ENCODE peak calls at places on chromosomes 3 and 15, in seven cellular contexts. One of them, this sample, is unnamed.

GRCh38 chr3:78825118-78825857 is 942.5 kb downstream of the ROBO1 start:
- DNase-seq in mesendoderm: no peak
- DNase-seq in H1: no peak
- DNase-seq in trophoblast cell: no peak
- DNase-seq in H9: no peak
- DNase-seq in IMR-90: no peak
- DNase-seq in mesenchymal stem cell: no peak
- DNase-seq in this sample: no peak

GRCh38 chr3:175274056-175274455 is 414.9 kb downstream of the NAALADL2 start:
- DNase-seq in mesendoderm: no peak
- DNase-seq in H1: no peak
- DNase-seq in trophoblast cell: no peak
- DNase-seq in H9: no peak
- DNase-seq in IMR-90: no peak
- DNase-seq in mesenchymal stem cell: no peak
- DNase-seq in this sample: no peak

GRCh38 chr3:171258316-171258715 is 201.9 kb downstream of the TNIK start:
- DNase-seq in mesendoderm: peak; percentile 52
- DNase-seq in H1: no peak
- DNase-seq in trophoblast cell: no peak
- DNase-seq in H9: no peak
- DNase-seq in IMR-90: no peak
- DNase-seq in mesenchymal stem cell: no peak
- DNase-seq in this sample: no peak

GRCh38 chr15:66072616-66073361 is 180.8 kb downstream of the MEGF11 start:
- DNase-seq in mesendoderm: peak; percentile 29
- DNase-seq in H1: no peak
- DNase-seq in trophoblast cell: no peak
- DNase-seq in H9: peak; percentile 41
- DNase-seq in IMR-90: no peak
- DNase-seq in mesenchymal stem cell: peak; percentile 9
- DNase-seq in this sample: no peak

GRCh38 chr3:188510366-188510765 is 356.4 kb downstream of the LPP start:
- DNase-seq in mesendoderm: no peak
- DNase-seq in H1: no peak
- DNase-seq in trophoblast cell: no peak
- DNase-seq in H9: no peak
- DNase-seq in IMR-90: peak; percentile 96
- DNase-seq in mesenchymal stem cell: peak; percentile 77
- DNase-seq in this sample: no peak

GRCh38 chr3:5058463-5058862 is 63.6 kb upstream of the ARL8B start:
- DNase-seq in mesendoderm: no peak
- DNase-seq in H1: no peak
- DNase-seq in trophoblast cell: no peak
- DNase-seq in H9: no peak
- DNase-seq in IMR-90: peak; percentile 40
- DNase-seq in mesenchymal stem cell: peak; percentile 41
- DNase-seq in this sample: no peak

GRCh38 chr3:8835385-8835784 is 66.0 kb upstream of the OXTR start:
- DNase-seq in mesendoderm: no peak
- DNase-seq in H1: no peak
- DNase-seq in trophoblast cell: peak; percentile 22
- DNase-seq in H9: no peak
- DNase-seq in IMR-90: no peak
- DNase-seq in mesenchymal stem cell: no peak
- DNase-seq in this sample: no peak

GRCh38 chr15:71051539-71051938 is 63.7 kb upstream of the THSD4 start:
- DNase-seq in mesendoderm: no peak
- DNase-seq in H1: no peak
- DNase-seq in trophoblast cell: no peak
- DNase-seq in H9: no peak
- DNase-seq in IMR-90: peak; percentile 94
- DNase-seq in mesenchymal stem cell: peak; percentile 52
- DNase-seq in this sample: no peak

GRCh38 chr3:173897631-173898030 is 500.1 kb downstream of the NLGN1 start:
- DNase-seq in mesendoderm: no peak
- DNase-seq in H1: no peak
- DNase-seq in trophoblast cell: no peak
- DNase-seq in H9: no peak
- DNase-seq in IMR-90: no peak
- DNase-seq in mesenchymal stem cell: no peak
- DNase-seq in this sample: no peak

GRCh38 chr3:15512173-15512572 is 9.3 kb downstream of the COLQ start:
- DNase-seq in mesendoderm: no peak
- DNase-seq in H1: no peak
- DNase-seq in trophoblast cell: peak; percentile 94
- DNase-seq in H9: no peak
- DNase-seq in IMR-90: peak; percentile 27
- DNase-seq in mesenchymal stem cell: peak; percentile 23
- DNase-seq in this sample: no peak

GRCh38 chr15:94230886-94231727 is at the start of gene MCTP2:
- DNase-seq in mesendoderm: peak; percentile 90
- DNase-seq in H1: peak; percentile 68
- DNase-seq in trophoblast cell: peak; percentile 93
- DNase-seq in H9: peak; percentile 92
- DNase-seq in IMR-90: peak; percentile 70
- DNase-seq in mesenchymal stem cell: peak; percentile 97
- DNase-seq in this sample: peak; percentile 47

GRCh38 chr15:72313881-72314280 is 6.1 kb downstream of the CELF6 start:
- DNase-seq in mesendoderm: no peak
- DNase-seq in H1: no peak
- DNase-seq in trophoblast cell: no peak
- DNase-seq in H9: no peak
- DNase-seq in IMR-90: no peak
- DNase-seq in mesenchymal stem cell: no peak
- DNase-seq in this sample: no peak

GRCh38 chr3:79032686-79033318 is 735.0 kb downstream of the ROBO1 start:
- DNase-seq in mesendoderm: peak; percentile 47
- DNase-seq in H1: no peak
- DNase-seq in trophoblast cell: peak; percentile 13
- DNase-seq in H9: no peak
- DNase-seq in IMR-90: peak; percentile 67
- DNase-seq in mesenchymal stem cell: peak; percentile 66
- DNase-seq in this sample: peak; percentile 54

GRCh38 chr3:87191641-87192040 is 35.5 kb upstream of the CHMP2B start:
- DNase-seq in mesendoderm: no peak
- DNase-seq in H1: no peak
- DNase-seq in trophoblast cell: no peak
- DNase-seq in H9: no peak
- DNase-seq in IMR-90: no peak
- DNase-seq in mesenchymal stem cell: no peak
- DNase-seq in this sample: no peak

GRCh38 chr15:70281811-70282307 is 184.1 kb upstream of the TLE3 start:
- DNase-seq in mesendoderm: no peak
- DNase-seq in H1: no peak
- DNase-seq in trophoblast cell: no peak
- DNase-seq in H9: no peak
- DNase-seq in IMR-90: peak; percentile 66
- DNase-seq in mesenchymal stem cell: peak; percentile 28
- DNase-seq in this sample: no peak

GRCh38 chr15:65226221-65226620 is 14.9 kb upstream of the CILP start:
- DNase-seq in mesendoderm: no peak
- DNase-seq in H1: no peak
- DNase-seq in trophoblast cell: no peak
- DNase-seq in H9: no peak
- DNase-seq in IMR-90: no peak
- DNase-seq in mesenchymal stem cell: no peak
- DNase-seq in this sample: no peak

GRCh38 chr3:35739964-35740527 is 100.7 kb downstream of the ARPP21 start:
- DNase-seq in mesendoderm: peak; percentile 60
- DNase-seq in H1: no peak
- DNase-seq in trophoblast cell: no peak
- DNase-seq in H9: no peak
- DNase-seq in IMR-90: no peak
- DNase-seq in mesenchymal stem cell: no peak
- DNase-seq in this sample: no peak

GRCh38 chr15:66936115-66936863 is 129.1 kb upstream of the SMAD3 start:
- DNase-seq in mesendoderm: no peak
- DNase-seq in H1: no peak
- DNase-seq in trophoblast cell: no peak
- DNase-seq in H9: no peak
- DNase-seq in IMR-90: peak; percentile 64
- DNase-seq in mesenchymal stem cell: peak; percentile 18
- DNase-seq in this sample: no peak

GRCh38 chr3:59940690-59941089 is 890.9 kb upstream of the CFAP20DC start:
- DNase-seq in mesendoderm: no peak
- DNase-seq in H1: no peak
- DNase-seq in trophoblast cell: no peak
- DNase-seq in H9: no peak
- DNase-seq in IMR-90: no peak
- DNase-seq in mesenchymal stem cell: no peak
- DNase-seq in this sample: no peak

GRCh38 chr15:59830873-59831272 is 141.8 kb upstream of the BNIP2 start:
- DNase-seq in mesendoderm: no peak
- DNase-seq in H1: no peak
- DNase-seq in trophoblast cell: no peak
- DNase-seq in H9: no peak
- DNase-seq in IMR-90: no peak
- DNase-seq in mesenchymal stem cell: no peak
- DNase-seq in this sample: no peak

GRCh38 chr3:59451041-59451763 is 401.4 kb upstream of the CFAP20DC start:
- DNase-seq in mesendoderm: peak; percentile 41
- DNase-seq in H1: no peak
- DNase-seq in trophoblast cell: no peak
- DNase-seq in H9: no peak
- DNase-seq in IMR-90: no peak
- DNase-seq in mesenchymal stem cell: peak; percentile 32
- DNase-seq in this sample: no peak

GRCh38 chr3:170419301-170420087 is 826 bp downstream of the CLDN11 start:
- DNase-seq in mesendoderm: peak; percentile 78
- DNase-seq in H1: no peak
- DNase-seq in trophoblast cell: peak; percentile 73
- DNase-seq in H9: peak; percentile 72
- DNase-seq in IMR-90: peak; percentile 41
- DNase-seq in mesenchymal stem cell: peak; percentile 60
- DNase-seq in this sample: no peak

DNA sequence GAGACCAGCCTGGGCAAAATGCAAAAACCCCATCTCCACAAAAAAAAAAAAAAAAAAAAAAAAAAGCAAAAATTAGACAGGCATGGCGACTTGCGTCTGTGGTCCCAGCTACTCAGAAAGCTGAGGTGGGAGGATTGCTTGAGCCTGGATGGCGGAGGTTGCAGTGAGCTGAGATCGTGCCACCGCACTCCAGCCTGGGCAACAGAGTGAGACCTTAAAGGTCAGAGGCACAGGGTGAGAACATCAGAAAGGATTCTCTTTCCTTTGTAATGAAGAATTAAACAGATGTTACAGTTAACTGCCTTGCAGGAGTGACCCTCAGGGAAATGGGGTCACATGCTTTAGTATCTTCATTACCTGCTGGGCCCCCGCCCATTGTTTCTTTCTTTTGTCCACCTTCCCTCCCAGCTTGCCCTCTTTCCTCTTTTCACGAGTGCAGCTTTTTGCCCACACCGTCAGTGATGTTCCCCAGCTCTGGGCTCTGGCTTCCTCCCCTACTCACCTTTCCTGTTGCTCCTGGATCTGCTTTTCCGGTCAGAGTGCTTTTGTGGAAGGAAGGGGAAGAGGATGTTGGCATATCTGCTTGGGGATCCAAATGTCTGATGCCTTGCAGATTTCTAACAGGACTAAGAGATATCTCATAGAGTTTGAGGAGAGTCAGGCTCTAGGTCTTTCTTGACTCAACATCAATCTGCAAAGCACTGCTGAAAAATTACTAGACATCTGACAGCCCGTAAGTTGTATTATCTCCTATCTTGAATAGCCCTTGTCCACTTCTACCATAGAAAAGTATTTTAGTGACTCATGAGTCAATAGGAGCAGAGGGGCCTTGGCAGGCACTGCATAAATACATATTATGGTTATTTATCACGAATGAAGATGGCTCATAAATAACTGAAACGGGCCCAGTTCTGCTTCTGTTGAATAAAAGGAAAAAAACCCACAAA is 35.6 kb upstream of the NDUFB4 start:
- DNase-seq in mesendoderm: no peak
- DNase-seq in H1: no peak
- DNase-seq in trophoblast cell: no peak
- DNase-seq in H9: peak; percentile 55
- DNase-seq in IMR-90: no peak
- DNase-seq in mesenchymal stem cell: no peak
- DNase-seq in this sample: no peak
- H3K18ac ChIP-seq in mesendoderm: no peak overlapping the region
- H3K18ac ChIP-seq in H1: no peak overlapping the region
- H3K18ac ChIP-seq in trophoblast cell: no peak overlapping the region
- H3K18ac ChIP-seq in H9: no peak overlapping the region
- H3K18ac ChIP-seq in IMR-90: no peak overlapping the region
- H3K18ac ChIP-seq in mesenchymal stem cell: peak overlapping the region; percentile 63
- H3K18ac ChIP-seq in this sample: no peak overlapping the region

GRCh38 chr3:141491929-141492328 is 5.1 kb downstream of the RASA2 start:
- DNase-seq in mesendoderm: no peak
- DNase-seq in H1: no peak
- DNase-seq in trophoblast cell: no peak
- DNase-seq in H9: no peak
- DNase-seq in IMR-90: no peak
- DNase-seq in mesenchymal stem cell: no peak
- DNase-seq in this sample: no peak
- H3K18ac ChIP-seq in mesendoderm: no peak overlapping the region
- H3K18ac ChIP-seq in H1: no peak overlapping the region
- H3K18ac ChIP-seq in trophoblast cell: no peak overlapping the region
- H3K18ac ChIP-seq in H9: no peak overlapping the region
- H3K18ac ChIP-seq in IMR-90: no peak overlapping the region
- H3K18ac ChIP-seq in mesenchymal stem cell: no peak overlapping the region
- H3K18ac ChIP-seq in this sample: no peak overlapping the region

GRCh38 chr3:121231872-121232271 is 313.9 kb downstream of the POLQ start:
- DNase-seq in mesendoderm: no peak
- DNase-seq in H1: no peak
- DNase-seq in trophoblast cell: no peak
- DNase-seq in H9: no peak
- DNase-seq in IMR-90: no peak
- DNase-seq in mesenchymal stem cell: no peak
- DNase-seq in this sample: no peak
- H3K18ac ChIP-seq in mesendoderm: no peak overlapping the region
- H3K18ac ChIP-seq in H1: no peak overlapping the region
- H3K18ac ChIP-seq in trophoblast cell: no peak overlapping the region
- H3K18ac ChIP-seq in H9: no peak overlapping the region
- H3K18ac ChIP-seq in IMR-90: no peak overlapping the region
- H3K18ac ChIP-seq in mesenchymal stem cell: no peak overlapping the region
- H3K18ac ChIP-seq in this sample: no peak overlapping the region

DNA sequence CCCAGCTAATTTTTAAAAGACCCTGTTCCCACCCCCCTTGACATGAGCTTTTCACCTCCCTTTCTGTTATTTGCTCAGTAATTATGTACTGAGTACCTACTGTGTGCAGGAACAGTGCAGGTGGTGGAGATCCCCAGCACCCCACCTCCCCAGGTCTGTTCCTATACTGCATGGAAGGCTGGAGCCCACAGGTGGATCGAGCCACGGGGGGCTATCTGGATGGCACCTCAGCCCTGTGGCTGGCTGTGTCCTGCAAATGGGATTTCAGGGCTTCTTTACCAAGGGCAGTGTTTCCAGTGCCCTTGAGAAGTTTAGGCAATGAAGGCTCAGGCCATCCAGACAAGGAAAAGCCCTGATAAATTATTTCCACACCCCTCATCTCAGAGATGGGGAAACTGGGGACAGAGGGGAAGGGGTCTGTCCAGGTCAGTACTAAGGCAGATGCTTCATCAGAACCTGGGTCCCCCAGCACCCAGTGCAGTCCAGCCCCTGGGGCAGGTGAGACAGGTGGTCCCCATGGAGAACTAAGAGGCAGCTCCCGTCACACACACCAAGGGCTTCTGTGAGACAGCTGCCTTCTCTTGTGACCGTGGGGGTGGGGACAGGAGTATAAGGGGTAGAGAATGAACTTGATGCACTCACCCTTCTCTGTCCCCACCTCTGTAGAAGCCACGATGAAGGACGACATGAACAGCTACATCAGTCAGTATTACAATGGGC is 109.6 kb downstream of the ETFA start:
- DNase-seq in mesendoderm: no peak
- DNase-seq in H1: no peak
- DNase-seq in trophoblast cell: no peak
- DNase-seq in H9: no peak
- DNase-seq in IMR-90: no peak
- DNase-seq in mesenchymal stem cell: no peak
- DNase-seq in this sample: no peak
- H3K18ac ChIP-seq in mesendoderm: no peak overlapping the region
- H3K18ac ChIP-seq in H1: no peak overlapping the region
- H3K18ac ChIP-seq in trophoblast cell: no peak overlapping the region
- H3K18ac ChIP-seq in H9: no peak overlapping the region
- H3K18ac ChIP-seq in IMR-90: no peak overlapping the region
- H3K18ac ChIP-seq in mesenchymal stem cell: no peak overlapping the region
- H3K18ac ChIP-seq in this sample: no peak overlapping the region

This sample was measured in neuronal stem cell.